ENCODE peak calls at places on chromosome 21, in six cellular contexts. One of them, this sample, is unnamed.
A peak's percentile ranks its signal among the peaks of the same experiment; 100 is the strongest.

GRCh38 chr21:26710155-26710554 is 135.1 kb downstream of the ADAMTS1 start:
- DNase-seq in naive thymus-derived CD8-positive, alpha-beta T cell: no peak
- DNase-seq in amygdala: no peak
- DNase-seq in H54: no peak
- DNase-seq in activated CD8-positive, alpha-beta memory T cell treated with anti-CD3 and anti-CD28 coated beads for 24 hours: no peak
- DNase-seq in HAP-1: no peak
- DNase-seq in this sample: no peak

GRCh38 chr21:45365608-45366241 is 39.2 kb upstream of the COL18A1 start:
- DNase-seq in naive thymus-derived CD8-positive, alpha-beta T cell: no peak
- DNase-seq in amygdala: no peak
- DNase-seq in H54: peak; percentile 89
- DNase-seq in activated CD8-positive, alpha-beta memory T cell treated with anti-CD3 and anti-CD28 coated beads for 24 hours: no peak
- DNase-seq in HAP-1: peak; percentile 47
- DNase-seq in this sample: peak; percentile 73

GRCh38 chr21:28771790-28772501 is 220.7 kb downstream of the LTN1 start:
- DNase-seq in naive thymus-derived CD8-positive, alpha-beta T cell: no peak
- DNase-seq in amygdala: no peak
- DNase-seq in H54: no peak
- DNase-seq in activated CD8-positive, alpha-beta memory T cell treated with anti-CD3 and anti-CD28 coated beads for 24 hours: no peak
- DNase-seq in HAP-1: no peak
- DNase-seq in this sample: no peak

GRCh38 chr21:38303300-38303699 is 46.5 kb downstream of the KCNJ15 start:
- DNase-seq in naive thymus-derived CD8-positive, alpha-beta T cell: no peak
- DNase-seq in amygdala: no peak
- DNase-seq in H54: peak; percentile 46
- DNase-seq in activated CD8-positive, alpha-beta memory T cell treated with anti-CD3 and anti-CD28 coated beads for 24 hours: no peak
- DNase-seq in HAP-1: no peak
- DNase-seq in this sample: peak; percentile 14

GRCh38 chr21:17550671-17551308 is 37.9 kb downstream of the CXADR start:
- DNase-seq in naive thymus-derived CD8-positive, alpha-beta T cell: no peak
- DNase-seq in amygdala: no peak
- DNase-seq in H54: no peak
- DNase-seq in activated CD8-positive, alpha-beta memory T cell treated with anti-CD3 and anti-CD28 coated beads for 24 hours: no peak
- DNase-seq in HAP-1: no peak
- DNase-seq in this sample: no peak

GRCh38 chr21:46227811-46228344 is 696 bp downstream of the LSS start:
- DNase-seq in naive thymus-derived CD8-positive, alpha-beta T cell: peak; percentile 23
- DNase-seq in amygdala: no peak
- DNase-seq in H54: no peak
- DNase-seq in activated CD8-positive, alpha-beta memory T cell treated with anti-CD3 and anti-CD28 coated beads for 24 hours: no peak
- DNase-seq in HAP-1: no peak
- DNase-seq in this sample: no peak

GRCh38 chr21:45726438-45726837 is 82.9 kb downstream of the PCBP3 start:
- DNase-seq in naive thymus-derived CD8-positive, alpha-beta T cell: no peak
- DNase-seq in amygdala: no peak
- DNase-seq in H54: no peak
- DNase-seq in activated CD8-positive, alpha-beta memory T cell treated with anti-CD3 and anti-CD28 coated beads for 24 hours: no peak
- DNase-seq in HAP-1: no peak
- DNase-seq in this sample: no peak

GRCh38 chr21:40020651-40021050 is 153.4 kb downstream of the PCP4 start:
- DNase-seq in naive thymus-derived CD8-positive, alpha-beta T cell: no peak
- DNase-seq in amygdala: no peak
- DNase-seq in H54: no peak
- DNase-seq in activated CD8-positive, alpha-beta memory T cell treated with anti-CD3 and anti-CD28 coated beads for 24 hours: no peak
- DNase-seq in HAP-1: no peak
- DNase-seq in this sample: no peak

GRCh38 chr21:45325206-45326168 is 37.8 kb upstream of the POFUT2 start:
- DNase-seq in naive thymus-derived CD8-positive, alpha-beta T cell: no peak
- DNase-seq in amygdala: no peak
- DNase-seq in H54: no peak
- DNase-seq in activated CD8-positive, alpha-beta memory T cell treated with anti-CD3 and anti-CD28 coated beads for 24 hours: no peak
- DNase-seq in HAP-1: no peak
- DNase-seq in this sample: no peak

GRCh38 chr21:45481977-45482898 is 60.0 kb downstream of the SLC19A1 start:
- DNase-seq in naive thymus-derived CD8-positive, alpha-beta T cell: peak; percentile 14
- DNase-seq in amygdala: no peak
- DNase-seq in H54: no peak
- DNase-seq in activated CD8-positive, alpha-beta memory T cell treated with anti-CD3 and anti-CD28 coated beads for 24 hours: no peak
- DNase-seq in HAP-1: no peak
- DNase-seq in this sample: no peak

GRCh38 chr21:44773291-44773932 is 28.2 kb downstream of the UBE2G2 start:
- DNase-seq in naive thymus-derived CD8-positive, alpha-beta T cell: no peak
- DNase-seq in amygdala: no peak
- DNase-seq in H54: no peak
- DNase-seq in activated CD8-positive, alpha-beta memory T cell treated with anti-CD3 and anti-CD28 coated beads for 24 hours: no peak
- DNase-seq in HAP-1: no peak
- DNase-seq in this sample: no peak

GRCh38 chr21:32256226-32256625 is 22.6 kb downstream of the MIS18A start:
- DNase-seq in naive thymus-derived CD8-positive, alpha-beta T cell: no peak
- DNase-seq in amygdala: no peak
- DNase-seq in H54: no peak
- DNase-seq in activated CD8-positive, alpha-beta memory T cell treated with anti-CD3 and anti-CD28 coated beads for 24 hours: no peak
- DNase-seq in HAP-1: no peak
- DNase-seq in this sample: no peak

This sample was measured in A549.